ENCODE peak calls at places on chromosomes 4 and X, in seven cellular contexts. One of them, this sample, is unnamed.

GRCh38 chrX:118961866-118962560 is 12.4 kb upstream of the LONRF3 start:
- DNase-seq in WERI-Rb-1: no peak
- DNase-seq in astrocyte of the spinal cord: no peak
- DNase-seq in RWPE2: no peak
- DNase-seq in AG09309: no peak
- DNase-seq in mammary epithelial cell: no peak
- DNase-seq in breast epithelium: no peak
- DNase-seq in this sample: peak

GRCh38 chrX:148593987-148594386 is 93.6 kb downstream of the AFF2 start:
- DNase-seq in WERI-Rb-1: no peak
- DNase-seq in astrocyte of the spinal cord: no peak
- DNase-seq in RWPE2: no peak
- DNase-seq in AG09309: no peak
- DNase-seq in mammary epithelial cell: no peak
- DNase-seq in breast epithelium: no peak
- DNase-seq in this sample: no peak

GRCh38 chrX:13428055-13428786 is 108.4 kb upstream of the ATXN3L start:
- DNase-seq in WERI-Rb-1: no peak
- DNase-seq in astrocyte of the spinal cord: peak
- DNase-seq in RWPE2: no peak
- DNase-seq in AG09309: no peak
- DNase-seq in mammary epithelial cell: peak
- DNase-seq in breast epithelium: no peak
- DNase-seq in this sample: peak

GRCh38 chr4:113397114-113397701 is 347.8 kb downstream of the ANK2 start:
- DNase-seq in WERI-Rb-1: no peak
- DNase-seq in astrocyte of the spinal cord: peak
- DNase-seq in RWPE2: no peak
- DNase-seq in AG09309: peak
- DNase-seq in mammary epithelial cell: no peak
- DNase-seq in breast epithelium: no peak
- DNase-seq in this sample: peak

GRCh38 chr4:131635191-131635590 is 1513.9 kb upstream of the PCDH10 start:
- DNase-seq in WERI-Rb-1: no peak
- DNase-seq in astrocyte of the spinal cord: no peak
- DNase-seq in RWPE2: no peak
- DNase-seq in AG09309: no peak
- DNase-seq in mammary epithelial cell: no peak
- DNase-seq in breast epithelium: no peak
- DNase-seq in this sample: no peak

GRCh38 chr4:150315691-150316090 is 237.4 kb downstream of the DCLK2 start:
- DNase-seq in WERI-Rb-1: no peak
- DNase-seq in astrocyte of the spinal cord: no peak
- DNase-seq in RWPE2: no peak
- DNase-seq in AG09309: no peak
- DNase-seq in mammary epithelial cell: no peak
- DNase-seq in breast epithelium: no peak
- DNase-seq in this sample: no peak

GRCh38 chr4:20384456-20384855 is 132.8 kb downstream of the SLIT2 start:
- DNase-seq in WERI-Rb-1: no peak
- DNase-seq in astrocyte of the spinal cord: no peak
- DNase-seq in RWPE2: no peak
- DNase-seq in AG09309: no peak
- DNase-seq in mammary epithelial cell: no peak
- DNase-seq in breast epithelium: no peak
- DNase-seq in this sample: no peak

GRCh38 chr4:83393908-83394307 is 59.3 kb upstream of the HPSE start:
- DNase-seq in WERI-Rb-1: no peak
- DNase-seq in astrocyte of the spinal cord: no peak
- DNase-seq in RWPE2: no peak
- DNase-seq in AG09309: no peak
- DNase-seq in mammary epithelial cell: no peak
- DNase-seq in breast epithelium: no peak
- DNase-seq in this sample: no peak

GRCh38 chrX:153539171-153539978 is 21.9 kb downstream of the ATP2B3 start:
- DNase-seq in WERI-Rb-1: peak
- DNase-seq in astrocyte of the spinal cord: peak
- DNase-seq in RWPE2: no peak
- DNase-seq in AG09309: no peak
- DNase-seq in mammary epithelial cell: peak
- DNase-seq in breast epithelium: peak
- DNase-seq in this sample: peak

GRCh38 chr4:122309988-122310626 is 68.7 kb upstream of the ADAD1 start:
- DNase-seq in WERI-Rb-1: no peak
- DNase-seq in astrocyte of the spinal cord: peak
- DNase-seq in RWPE2: no peak
- DNase-seq in AG09309: no peak
- DNase-seq in mammary epithelial cell: no peak
- DNase-seq in breast epithelium: no peak
- DNase-seq in this sample: peak

GRCh38 chr4:25884040-25884788 is 21.4 kb upstream of the SEL1L3 start:
- DNase-seq in WERI-Rb-1: no peak
- DNase-seq in astrocyte of the spinal cord: peak
- DNase-seq in RWPE2: no peak
- DNase-seq in AG09309: peak
- DNase-seq in mammary epithelial cell: peak
- DNase-seq in breast epithelium: no peak
- DNase-seq in this sample: peak

GRCh38 chr4:184309241-184310170 is 91.8 kb upstream of the ENPP6 start:
- DNase-seq in WERI-Rb-1: no peak
- DNase-seq in astrocyte of the spinal cord: no peak
- DNase-seq in RWPE2: no peak
- DNase-seq in AG09309: no peak
- DNase-seq in mammary epithelial cell: peak
- DNase-seq in breast epithelium: no peak
- DNase-seq in this sample: no peak

GRCh38 chrX:120672389-120672788 is 42.5 kb upstream of the C1GALT1C1 start:
- DNase-seq in WERI-Rb-1: no peak
- DNase-seq in astrocyte of the spinal cord: peak
- DNase-seq in RWPE2: peak
- DNase-seq in AG09309: peak
- DNase-seq in mammary epithelial cell: peak
- DNase-seq in breast epithelium: no peak
- DNase-seq in this sample: peak

GRCh38 chr4:139869810-139870209 is 204.2 kb downstream of the MGST2 start:
- DNase-seq in WERI-Rb-1: no peak
- DNase-seq in astrocyte of the spinal cord: no peak
- DNase-seq in RWPE2: no peak
- DNase-seq in AG09309: no peak
- DNase-seq in mammary epithelial cell: no peak
- DNase-seq in breast epithelium: no peak
- DNase-seq in this sample: no peak

GRCh38 chr4:67922697-67923096 is 38.9 kb upstream of the TMPRSS11D start:
- DNase-seq in WERI-Rb-1: no peak
- DNase-seq in astrocyte of the spinal cord: peak
- DNase-seq in RWPE2: no peak
- DNase-seq in AG09309: no peak
- DNase-seq in mammary epithelial cell: peak
- DNase-seq in breast epithelium: no peak
- DNase-seq in this sample: peak

GRCh38 chr4:152665691-152666410 is 13.9 kb downstream of the TMEM154 start:
- DNase-seq in WERI-Rb-1: no peak
- DNase-seq in astrocyte of the spinal cord: no peak
- DNase-seq in RWPE2: no peak
- DNase-seq in AG09309: no peak
- DNase-seq in mammary epithelial cell: no peak
- DNase-seq in breast epithelium: no peak
- DNase-seq in this sample: no peak

GRCh38 chrX:69503228-69503834 is 795 bp upstream of the NALF2 start:
- DNase-seq in WERI-Rb-1: peak
- DNase-seq in astrocyte of the spinal cord: no peak
- DNase-seq in RWPE2: no peak
- DNase-seq in AG09309: no peak
- DNase-seq in mammary epithelial cell: no peak
- DNase-seq in breast epithelium: no peak
- DNase-seq in this sample: no peak
- H3K4me3 ChIP-seq in WERI-Rb-1: peak
- H3K4me3 ChIP-seq in astrocyte of the spinal cord: no peak
- H3K4me3 ChIP-seq in RWPE2: peak
- H3K4me3 ChIP-seq in AG09309: no peak
- H3K4me3 ChIP-seq in mammary epithelial cell: no peak
- H3K4me3 ChIP-seq in breast epithelium: peak
- H3K4me3 ChIP-seq in this sample: no peak

DNA sequence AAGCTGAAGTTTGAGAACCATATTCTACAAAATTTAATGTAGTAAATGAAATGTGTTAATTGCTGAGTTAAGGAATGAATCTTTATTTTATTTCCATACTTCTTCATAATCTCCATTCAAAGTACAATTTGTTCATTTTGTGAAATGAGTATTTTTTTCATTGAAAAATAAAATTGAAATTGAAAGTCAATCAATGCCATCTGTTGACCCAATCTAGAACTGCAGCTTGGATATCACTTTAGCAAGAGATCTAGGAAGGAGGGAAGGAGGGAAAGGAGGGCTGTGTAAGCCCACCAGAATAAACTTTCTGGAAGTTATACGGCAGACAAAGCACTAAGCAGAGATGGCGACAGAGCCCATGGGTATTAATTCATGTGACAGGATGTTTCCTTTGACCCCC is 128.4 kb downstream of the ZMAT1 start:
- DNase-seq in WERI-Rb-1: no peak
- DNase-seq in astrocyte of the spinal cord: no peak
- DNase-seq in RWPE2: no peak
- DNase-seq in AG09309: no peak
- DNase-seq in mammary epithelial cell: no peak
- DNase-seq in breast epithelium: no peak
- DNase-seq in this sample: peak
- TF ChIP-seq CTCF in WERI-Rb-1: no peak
- TF ChIP-seq CTCF in astrocyte of the spinal cord: peak
- TF ChIP-seq CTCF in RWPE2: peak
- TF ChIP-seq CTCF in AG09309: peak
- TF ChIP-seq CTCF in mammary epithelial cell: peak
- TF ChIP-seq CTCF in breast epithelium: no peak
- TF ChIP-seq CTCF in this sample: peak

DNA sequence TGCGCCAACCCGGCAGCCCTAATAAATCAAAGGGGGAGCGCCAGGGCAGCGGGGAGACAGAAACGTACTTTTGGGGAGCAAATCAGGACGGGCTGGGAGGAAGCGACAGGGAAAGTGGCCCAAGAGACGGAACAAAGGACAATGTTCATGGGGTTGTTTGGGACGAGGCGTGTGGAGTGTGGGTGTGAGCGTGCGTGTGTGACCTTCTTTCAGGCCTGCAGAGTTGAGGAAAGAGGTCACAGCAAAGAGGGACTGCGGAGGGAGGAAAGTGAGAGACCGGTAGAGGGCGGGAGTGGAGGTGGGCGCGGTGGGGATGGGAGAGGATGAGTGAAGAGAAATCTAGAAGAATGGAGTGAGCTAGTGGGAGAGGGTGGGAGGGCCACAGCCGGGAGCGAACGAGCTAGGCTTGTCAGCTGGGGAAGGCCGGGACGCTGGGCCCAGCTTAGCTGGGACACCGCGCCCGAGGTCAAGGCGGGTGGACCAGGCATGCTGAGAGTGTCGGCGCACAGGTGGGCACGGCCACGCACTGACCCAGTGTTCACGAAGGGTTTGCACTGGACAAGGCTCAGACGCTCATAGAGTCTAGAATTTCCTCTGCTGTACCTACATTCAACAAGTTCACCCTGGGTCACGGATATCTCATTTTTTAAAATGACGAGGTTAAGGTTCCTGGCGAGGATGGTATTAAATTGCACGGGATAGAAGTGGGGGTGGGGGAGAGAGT is 14.7 kb upstream of the PITX2 start:
- DNase-seq in WERI-Rb-1: no peak
- DNase-seq in astrocyte of the spinal cord: no peak
- DNase-seq in RWPE2: no peak
- DNase-seq in AG09309: no peak
- DNase-seq in mammary epithelial cell: no peak
- DNase-seq in breast epithelium: no peak
- DNase-seq in this sample: peak
- H3K4me3 ChIP-seq in WERI-Rb-1: peak
- H3K4me3 ChIP-seq in astrocyte of the spinal cord: no peak
- H3K4me3 ChIP-seq in RWPE2: no peak
- H3K4me3 ChIP-seq in AG09309: peak
- H3K4me3 ChIP-seq in mammary epithelial cell: no peak
- H3K4me3 ChIP-seq in breast epithelium: peak
- H3K4me3 ChIP-seq in this sample: peak

DNA sequence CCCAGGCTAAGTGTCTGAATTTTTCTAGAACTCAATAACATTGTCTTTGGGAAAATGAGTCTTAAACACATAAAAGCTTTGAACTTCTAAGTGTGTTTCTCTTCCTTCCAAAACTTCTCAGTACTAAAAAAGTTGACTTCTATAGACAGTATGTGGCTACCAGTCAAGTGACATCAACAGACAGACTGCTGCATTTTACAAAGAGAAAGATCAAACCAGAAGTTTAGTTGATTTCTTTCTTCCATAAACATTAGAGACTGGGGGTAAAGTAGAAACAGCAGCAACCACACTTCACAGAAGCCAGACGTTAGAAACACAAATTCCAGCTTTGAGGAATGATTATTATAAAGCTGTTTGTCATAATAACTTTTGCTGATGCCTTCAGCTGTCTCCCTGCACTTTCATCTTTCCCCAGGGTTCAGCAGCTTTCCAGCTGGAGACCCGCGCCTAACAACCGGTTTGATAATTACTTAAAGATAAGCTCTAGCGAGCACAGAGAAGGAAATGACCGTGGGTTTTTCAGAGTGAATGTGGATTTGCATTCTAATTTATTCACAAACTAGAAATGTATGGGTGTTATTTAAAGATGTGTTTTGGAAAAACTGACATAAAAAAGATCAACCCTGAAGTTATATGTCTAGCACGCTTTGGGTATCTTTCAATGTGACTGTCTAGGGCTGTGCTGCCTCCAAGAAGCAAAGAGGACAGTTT is 15.2 kb upstream of the ENAM start:
- DNase-seq in WERI-Rb-1: peak
- DNase-seq in astrocyte of the spinal cord: no peak
- DNase-seq in RWPE2: no peak
- DNase-seq in AG09309: no peak
- DNase-seq in mammary epithelial cell: no peak
- DNase-seq in breast epithelium: no peak
- DNase-seq in this sample: no peak
- TF ChIP-seq CTCF in WERI-Rb-1: no peak
- TF ChIP-seq CTCF in astrocyte of the spinal cord: no peak
- TF ChIP-seq CTCF in RWPE2: no peak
- TF ChIP-seq CTCF in AG09309: no peak
- TF ChIP-seq CTCF in mammary epithelial cell: no peak
- TF ChIP-seq CTCF in breast epithelium: no peak
- TF ChIP-seq CTCF in this sample: no peak

GRCh38 chr4:107721436-107722090 is 1.5 kb upstream of the PAPSS1 start:
- DNase-seq in WERI-Rb-1: no peak
- DNase-seq in astrocyte of the spinal cord: no peak
- DNase-seq in RWPE2: no peak
- DNase-seq in AG09309: no peak
- DNase-seq in mammary epithelial cell: no peak
- DNase-seq in breast epithelium: no peak
- DNase-seq in this sample: no peak
- H3K4me3 ChIP-seq in WERI-Rb-1: no peak
- H3K4me3 ChIP-seq in astrocyte of the spinal cord: peak
- H3K4me3 ChIP-seq in RWPE2: no peak
- H3K4me3 ChIP-seq in AG09309: no peak
- H3K4me3 ChIP-seq in mammary epithelial cell: peak
- H3K4me3 ChIP-seq in breast epithelium: peak
- H3K4me3 ChIP-seq in this sample: no peak

GRCh38 chrX:74422576-74423288 is 1.4 kb downstream of the SLC16A2 start:
- DNase-seq in WERI-Rb-1: peak
- DNase-seq in astrocyte of the spinal cord: peak
- DNase-seq in RWPE2: peak
- DNase-seq in AG09309: peak
- DNase-seq in mammary epithelial cell: peak
- DNase-seq in breast epithelium: peak
- DNase-seq in this sample: peak
- TF ChIP-seq CTCF in WERI-Rb-1: peak
- TF ChIP-seq CTCF in astrocyte of the spinal cord: peak
- TF ChIP-seq CTCF in RWPE2: peak
- TF ChIP-seq CTCF in AG09309: peak
- TF ChIP-seq CTCF in mammary epithelial cell: no peak
- TF ChIP-seq CTCF in breast epithelium: no peak
- TF ChIP-seq CTCF in this sample: peak